ENCODE peak calls at places on chromosomes 2 and 18, in six cellular contexts. E, Q, S, C, O and J are unnamed samples.

GRCh38 chr2:20106746-20107145 is 55.3 kb upstream of the LAPTM4A start:
- DNase-seq in E (no peak), O (no peak), C (no peak), Q (no peak), S (no peak), J (peak)

GRCh38 chr2:98771771-98772521 is 41.0 kb upstream of the MGAT4A start:
- DNase-seq in Q (peak), S (no peak), O (no peak), E (no peak), C (no peak), J (no peak)

GRCh38 chr2:29108225-29108624 is 7.0 kb upstream of the CLIP4 start:
- DNase-seq in Q (no peak), C (no peak), O (peak), S (no peak), E (peak), J (no peak)

GRCh38 chr2:116133563-116133962 is 1680.9 kb upstream of the DDX18 start:
- DNase-seq in E (no peak), C (no peak), S (no peak), Q (no peak), O (no peak), J (no peak)

GRCh38 chr18:56532176-56532840 is 106.1 kb downstream of the TXNL1 start:
- DNase-seq in E (no peak), C (no peak), S (no peak), O (peak), Q (no peak), J (no peak)

GRCh38 chr18:63079114-63079513 is 240.5 kb downstream of the BCL2 start:
- DNase-seq in O (no peak), Q (no peak), E (no peak), S (no peak), C (no peak), J (no peak)

GRCh38 chr2:99860720-99861375 is 281.5 kb downstream of the AFF3 start:
- DNase-seq in S (no peak), E (no peak), Q (no peak), C (no peak), O (no peak), J (no peak)

GRCh38 chr2:239253705-239254104 is 147.1 kb downstream of the HDAC4 start:
- DNase-seq in S (no peak), E (no peak), O (no peak), C (no peak), Q (no peak), J (no peak)

GRCh38 chr2:61640406-61640805 is 102.2 kb upstream of the XPO1 start:
- DNase-seq in O (no peak), Q (no peak), S (no peak), E (no peak), C (no peak), J (no peak)

GRCh38 chr2:133780099-133780996 is 212.1 kb upstream of the NCKAP5 start:
- DNase-seq in C (peak), Q (no peak), E (peak), S (no peak), O (peak), J (peak)

GRCh38 chr2:9761547-9761946 is 81.7 kb upstream of the TAF1B start:
- DNase-seq in C (no peak), O (no peak), S (no peak), E (no peak), Q (no peak), J (no peak)

GRCh38 chr2:33425660-33426059 is 50.8 kb upstream of the RASGRP3 start:
- DNase-seq in S (no peak), Q (no peak), C (no peak), E (peak), O (peak), J (peak)

GRCh38 chr2:207483477-207483876 is 46.3 kb upstream of the CREB1 start:
- DNase-seq in C (no peak), S (no peak), O (no peak), Q (no peak), E (no peak), J (no peak)

GRCh38 chr2:178205853-178206516 is 11.7 kb downstream of the OSBPL6 start:
- DNase-seq in O (peak), Q (no peak), C (no peak), S (no peak), E (peak), J (no peak)

GRCh38 chr2:171793691-171794678 is 100.1 kb downstream of the SLC25A12 start:
- DNase-seq in Q (no peak), S (no peak), C (peak), O (peak), E (no peak), J (no peak)

GRCh38 chr2:81529944-81530343 is 1225.4 kb upstream of the LRRTM1 start:
- DNase-seq in S (no peak), E (no peak), O (no peak), Q (no peak), C (no peak), J (no peak)

GRCh38 chr2:240983361-240983995 is 14.9 kb upstream of the SNED1 start:
- DNase-seq in C (no peak), S (no peak), E (no peak), Q (peak), O (no peak), J (peak)

GRCh38 chr18:3454365-3455089 is 4.6 kb downstream of the TGIF1 start:
- DNase-seq in Q (peak), C (peak), E (peak), O (peak), S (no peak), J (peak)

GRCh38 chr2:197269173-197269572 is 41.4 kb downstream of the ANKRD44 start:
- DNase-seq in S (no peak), Q (no peak), O (no peak), E (no peak), C (no peak), J (no peak)

GRCh38 chr2:238114851-238115660 is 14.9 kb downstream of the ESPNL start:
- DNase-seq in S (no peak), C (no peak), Q (no peak), E (no peak), O (no peak), J (no peak)

GRCh38 chr2:199716807-199717586 is 134.0 kb downstream of the FTCDNL1 start:
- DNase-seq in E (peak), Q (no peak), O (no peak), C (no peak), S (no peak), J (no peak)